ENCODE peak calls at places on chromosomes 1 and 21, in seven cellular contexts. N is neuronal stem cell, O is IMR-90, M is H9, D is mesenchymal stem cell, S is mesendoderm, C is H1. J is an unnamed sample.

GRCh38 chr1:150371110-150371509 is 7.2 kb downstream of the RPRD2 start:
- DNase-seq in N (no peak), D (no peak), S (no peak), C (no peak), M (no peak), O (no peak), J (no peak)

GRCh38 chr1:188270497-188270896 is 1441.7 kb downstream of the PLA2G4A start:
- DNase-seq in C (no peak), M (no peak), D (no peak), S (no peak), N (no peak), O (no peak), J (no peak)

GRCh38 chr1:184385863-184386262 is 966 bp upstream of the C1orf21 start:
- DNase-seq in C (no peak), D (no peak), M (no peak), N (no peak), S (no peak), O (no peak), J (no peak)

GRCh38 chr1:155012052-155012546 is 9.5 kb downstream of the ZBTB7B start:
- DNase-seq in O (no peak), M (peak), N (peak), D (peak), S (peak), C (peak), J (no peak)

GRCh38 chr1:47776554-47777156 is 220.5 kb downstream of the TRABD2B start:
- DNase-seq in O (no peak), D (no peak), N (peak), M (peak), C (no peak), S (no peak), J (no peak)

GRCh38 chr1:198575715-198576641 is 35.5 kb upstream of the ATP6V1G3 start:
- DNase-seq in S (no peak), C (no peak), N (no peak), M (no peak), D (no peak), O (peak), J (no peak)

GRCh38 chr1:221031890-221032222 is 152.6 kb downstream of the HLX start:
- DNase-seq in O (peak), S (no peak), D (no peak), M (no peak), C (no peak), N (no peak), J (no peak)

GRCh38 chr1:37945743-37946702 is 830 bp downstream of the INPP5B start:
- DNase-seq in O (peak), S (peak), C (no peak), D (peak), N (no peak), M (peak), J (no peak)

GRCh38 chr21:26753822-26754221 is 91.4 kb downstream of the ADAMTS1 start:
- DNase-seq in D (no peak), O (no peak), N (no peak), M (no peak), C (no peak), S (peak), J (no peak)

GRCh38 chr1:35499652-35500176 is 57.5 kb downstream of the KIAA0319L start:
- DNase-seq in D (no peak), S (peak), M (no peak), C (no peak), O (no peak), N (no peak), J (peak)

GRCh38 chr1:202034683-202035462 is 24.5 kb downstream of the ELF3 start:
- DNase-seq in D (peak), M (no peak), O (peak), N (no peak), S (peak), C (peak), J (peak)

GRCh38 chr21:34580181-34580700 is 34.7 kb downstream of the RCAN1 start:
- DNase-seq in S (no peak), O (no peak), C (no peak), M (no peak), D (no peak), N (no peak), J (peak)

GRCh38 chr21:27536319-27536718 is 569.4 kb upstream of the ADAMTS5 start:
- DNase-seq in S (no peak), D (peak), C (no peak), N (no peak), M (no peak), O (peak), J (no peak)

GRCh38 chr21:34865922-34866271 is 183.2 kb downstream of the RUNX1 start:
- DNase-seq in D (peak), C (peak), M (peak), N (no peak), S (peak), O (no peak), J (peak)

GRCh38 chr1:160726498-160727391 is 12.3 kb upstream of the SLAMF7 start:
- DNase-seq in C (peak), O (peak), D (peak), M (peak), N (peak), S (peak), J (peak)

GRCh38 chr1:93804412-93804811 is 74.6 kb downstream of the DNTTIP2 start:
- DNase-seq in D (peak), C (no peak), O (peak), S (no peak), M (no peak), N (no peak), J (peak)

GRCh38 chr1:42966688-42967609 is 8.3 kb upstream of the SLC2A1 start:
- DNase-seq in C (peak), N (no peak), O (peak), S (peak), M (peak), D (peak), J (peak)

GRCh38 chr21:14613496-14613895 is 67.4 kb upstream of the SAMSN1 start:
- DNase-seq in S (no peak), N (no peak), C (no peak), D (no peak), M (no peak), O (no peak), J (no peak)

GRCh38 chr1:171267391-171267790 is 19.1 kb downstream of the FMO1 start:
- DNase-seq in C (no peak), S (no peak), D (peak), M (no peak), O (peak), N (no peak), J (peak)

GRCh38 chr1:164772635-164773034 is 213.7 kb downstream of the PBX1 start:
- DNase-seq in C (no peak), D (peak), S (peak), N (no peak), M (no peak), O (peak), J (peak)

GRCh38 chr1:61318319-61319125 is 236.2 kb downstream of the NFIA start:
- DNase-seq in D (peak), M (no peak), N (no peak), S (no peak), C (no peak), O (peak), J (no peak)
- H3K23ac ChIP-seq in D (no peak), M (no peak), N (no peak), S (no peak), C (no peak), O (no peak), J (no peak)

DNA sequence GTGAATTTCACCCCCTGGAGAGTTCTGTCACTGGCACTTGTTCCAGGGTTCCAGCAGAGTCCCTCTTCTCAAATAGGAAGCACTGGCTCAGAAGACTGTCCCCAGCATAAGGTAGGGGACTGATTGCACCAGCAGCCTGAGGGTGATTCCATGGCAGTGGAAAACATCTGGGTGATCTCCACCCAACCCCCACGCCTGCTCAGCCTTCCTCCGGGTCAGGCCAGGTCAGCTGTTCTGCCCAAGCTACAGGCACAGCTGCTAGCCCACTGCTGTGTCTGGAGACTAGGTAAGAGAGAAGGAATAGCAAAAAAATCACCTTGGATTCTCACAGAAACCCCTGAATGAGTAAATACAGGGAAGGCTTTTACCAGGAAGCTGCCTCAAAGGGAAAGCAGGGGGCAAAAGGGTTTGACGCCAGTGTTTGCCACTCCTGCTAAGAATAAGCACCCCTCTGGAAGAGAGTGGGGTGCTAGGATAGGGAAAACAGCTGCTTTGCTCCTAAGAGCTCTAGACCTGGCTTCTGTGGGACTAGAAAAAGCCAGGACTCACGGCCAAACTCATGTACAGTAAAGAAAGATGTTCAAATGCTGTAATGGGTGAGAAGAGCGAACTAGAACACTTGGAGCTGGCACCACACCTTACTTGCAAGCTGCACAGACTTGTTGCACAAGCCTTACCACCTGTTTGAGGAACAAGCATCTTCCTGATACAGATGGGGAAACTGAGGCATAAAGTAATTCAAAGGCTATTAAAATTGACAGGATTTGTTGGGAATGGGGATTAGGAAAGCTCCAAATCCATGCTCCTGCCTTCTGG is 1.0 kb upstream of the DENND2D start:
- DNase-seq in N (no peak), D (no peak), S (no peak), M (no peak), C (no peak), O (no peak), J (peak)
- H3K4me2 ChIP-seq in N (no peak), D (no peak), S (no peak), M (no peak), C (no peak), O (no peak), J (no peak)

GRCh38 chr21:36554411-36555157 is 74.7 kb upstream of the CLDN14 start:
- DNase-seq in M (no peak), N (no peak), S (peak), C (no peak), D (no peak), O (no peak), J (no peak)
- H3K23ac ChIP-seq in M (no peak), N (no peak), S (no peak), C (no peak), D (no peak), O (no peak), J (no peak)

DNA sequence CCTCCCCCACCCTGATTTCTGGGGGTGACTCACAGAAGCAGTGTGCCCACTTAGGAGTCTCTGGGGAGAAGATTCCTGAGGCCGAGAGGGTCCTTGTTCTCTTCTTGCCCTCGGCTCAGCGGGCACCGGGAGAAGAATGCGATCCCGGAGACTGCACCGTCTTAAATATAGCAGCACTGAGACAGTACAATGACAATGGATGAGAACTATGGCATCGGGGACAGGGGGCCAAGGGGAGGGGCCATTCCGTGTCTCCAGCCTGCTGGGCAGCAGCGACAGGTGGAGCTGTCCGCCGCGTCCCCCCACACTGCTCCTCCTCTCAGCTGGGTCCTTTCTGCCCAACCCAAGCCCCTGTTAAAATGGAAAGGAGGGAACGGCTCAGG is at the start of gene MYOM3:
- DNase-seq in M (no peak), O (no peak), C (no peak), N (no peak), S (no peak), D (no peak), J (no peak)
- H3K4me2 ChIP-seq in M (no peak), O (peak), C (peak), N (peak), S (peak), D (no peak), J (no peak)

DNA sequence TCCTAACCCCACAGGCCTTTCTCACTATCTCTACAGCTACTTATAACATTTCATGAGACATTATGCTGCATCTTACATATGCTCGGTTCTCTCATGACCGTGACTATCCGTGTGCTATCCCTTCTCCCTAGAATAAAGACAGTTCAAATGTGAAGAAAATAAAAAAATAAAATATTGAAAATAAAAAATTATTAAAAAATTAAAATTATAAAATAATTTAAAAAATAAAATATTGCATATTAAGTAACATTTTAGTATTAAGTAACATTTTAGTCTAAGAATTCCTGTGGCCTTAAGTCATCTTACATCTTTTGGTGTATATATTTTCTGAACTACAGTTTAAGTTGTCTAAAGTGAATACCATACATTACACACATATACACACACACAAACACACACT is 415.5 kb downstream of the DPYD start:
- DNase-seq in S (no peak), C (no peak), D (no peak), O (no peak), N (no peak), M (no peak), J (no peak)
- H3K23ac ChIP-seq in S (no peak), C (no peak), D (no peak), O (no peak), N (no peak), M (no peak), J (no peak)

DNA sequence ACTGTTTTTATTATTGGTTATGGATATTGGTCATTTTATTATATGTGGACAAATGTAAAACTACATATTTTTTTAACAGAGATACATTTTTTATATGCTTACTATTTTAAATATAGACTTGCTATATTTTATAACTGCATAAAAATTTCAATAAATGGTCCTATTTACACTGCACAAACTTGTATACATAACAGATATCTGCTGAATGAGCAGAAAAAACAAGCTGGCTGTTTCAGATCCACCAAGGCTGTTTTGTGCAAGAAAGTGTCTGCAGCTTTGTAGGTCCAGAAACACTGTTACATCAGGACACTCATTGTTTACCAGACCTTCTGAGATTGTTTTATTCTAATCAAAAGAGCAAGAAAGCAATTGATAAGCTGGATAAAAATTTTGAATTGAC is 99.2 kb downstream of the NCAM2 start:
- DNase-seq in M (no peak), D (no peak), S (no peak), C (no peak), N (no peak), O (no peak), J (no peak)
- H3K4me2 ChIP-seq in M (no peak), D (no peak), S (no peak), C (no peak), N (no peak), O (no peak), J (no peak)

GRCh38 chr1:10980094-10980577 is 32.3 kb upstream of the TARDBP start:
- DNase-seq in M (peak), S (peak), C (peak), N (peak), O (peak), D (peak), J (no peak)

GRCh38 chr1:10978719-10979118 is 33.7 kb upstream of the TARDBP start:
- DNase-seq in C (no peak), O (no peak), S (no peak), M (no peak), N (no peak), D (no peak), J (no peak)

GRCh38 chr1:10980841-10981727 is 31.4 kb upstream of the TARDBP start:
- DNase-seq in C (no peak), N (peak), D (no peak), M (no peak), O (no peak), S (no peak), J (no peak)

GRCh38 chr1:10975567-10976326 is 36.7 kb upstream of the TARDBP start:
- DNase-seq in M (no peak), N (no peak), C (no peak), O (peak), S (peak), D (peak), J (no peak)

GRCh38 chr1:10979483-10979920 is 33.0 kb upstream of the TARDBP start:
- DNase-seq in M (no peak), D (no peak), C (no peak), O (no peak), N (peak), S (no peak), J (no peak)
- H3K23ac ChIP-seq in M (no peak), D (no peak), C (no peak), O (no peak), N (no peak), S (no peak), J (no peak)

GRCh38 chr1:11052839-11053757 is 6.1 kb upstream of the MASP2 start:
- DNase-seq in C (no peak), N (no peak), S (peak), M (no peak), D (no peak), O (no peak), J (no peak)
- H3K4me2 ChIP-seq in C (peak), N (no peak), S (no peak), M (no peak), D (no peak), O (no peak), J (no peak)

GRCh38 chr21:36744560-36745231 is 45.8 kb downstream of the SIM2 start:
- DNase-seq in D (no peak), S (no peak), O (no peak), M (no peak), N (no peak), C (no peak), J (no peak)

GRCh38 chr21:36745459-36745858 is 46.5 kb downstream of the SIM2 start:
- DNase-seq in O (no peak), S (no peak), D (no peak), M (no peak), C (no peak), N (no peak), J (no peak)

GRCh38 chr21:36747815-36748381 is 49.0 kb downstream of the SIM2 start:
- DNase-seq in O (peak), S (peak), M (peak), D (peak), N (peak), C (no peak), J (peak)

GRCh38 chr21:36749935-36750578 is 51.1 kb downstream of the SIM2 start:
- DNase-seq in D (peak), O (peak), S (peak), C (peak), N (peak), M (peak), J (peak)

GRCh38 chr21:36747114-36747814 is 48.3 kb downstream of the SIM2 start:
- DNase-seq in D (no peak), N (no peak), C (no peak), O (no peak), S (peak), M (peak), J (peak)
- H3K23ac ChIP-seq in D (peak), N (no peak), C (no peak), O (no peak), S (no peak), M (no peak), J (no peak)

GRCh38 chr1:22330763-22331119 is 120.9 kb upstream of the ZBTB40 start:
- DNase-seq in C (no peak), N (no peak), S (no peak), D (no peak), M (no peak), O (no peak), J (no peak)

GRCh38 chr1:22332795-22333499 is 118.7 kb upstream of the ZBTB40 start:
- DNase-seq in M (no peak), N (no peak), C (no peak), O (no peak), S (peak), D (no peak), J (peak)

GRCh38 chr1:22331618-22332017 is 120.0 kb upstream of the ZBTB40 start:
- DNase-seq in C (no peak), M (no peak), S (no peak), D (peak), O (no peak), N (no peak), J (no peak)

GRCh38 chr1:22333516-22334121 is 118.0 kb upstream of the ZBTB40 start:
- DNase-seq in O (no peak), N (no peak), S (no peak), C (no peak), M (no peak), D (no peak), J (no peak)

GRCh38 chr1:22332166-22332717 is 119.4 kb upstream of the ZBTB40 start:
- DNase-seq in S (peak), O (no peak), D (peak), M (no peak), N (no peak), C (no peak), J (no peak)
- H3K4me2 ChIP-seq in S (no peak), O (no peak), D (no peak), M (no peak), N (no peak), C (no peak), J (no peak)

J was measured in trophoblast cell.